ENCODE peak calls at places on chromosomes 6 and 20, in four cellular contexts. K is stomach, D is mucosa of descending colon, T is left ventricle myocardium inferior. Z is an unnamed sample. For H3K9me3, the result is how much of the 10 kb centered on the place peaks cover.

GRCh38 chr6:15293674-15294073 is 47.8 kb downstream of the JARID2 start:
- DNase-seq in T (peak), K (no peak), D (no peak), Z (no peak)

GRCh38 chr6:168387911-168388310 is 53.1 kb upstream of the SMOC2 start:
- DNase-seq in D (no peak), T (no peak), K (no peak), Z (no peak)

GRCh38 chr20:57749131-57749690 is 39.4 kb upstream of the PMEPA1 start:
- DNase-seq in D (no peak), T (no peak), K (no peak), Z (no peak)

GRCh38 chr6:35488517-35488862 is 8.4 kb downstream of the TEAD3 start:
- DNase-seq in T (no peak), D (no peak), K (no peak), Z (no peak)

GRCh38 chr20:41746635-41747034 is 128.5 kb upstream of the CHD6 start:
- DNase-seq in T (no peak), D (no peak), K (no peak), Z (no peak)

GRCh38 chr6:42507195-42507594 is 55.5 kb upstream of the TRERF1 start:
- DNase-seq in T (no peak), K (no peak), D (no peak), Z (no peak)

GRCh38 chr6:53647437-53648094 is 18.0 kb downstream of the KLHL31 start:
- DNase-seq in T (no peak), K (no peak), D (peak), Z (peak)

GRCh38 chr6:34961082-34961481 is 72.0 kb downstream of the ANKS1A start:
- DNase-seq in T (no peak), K (no peak), D (no peak), Z (no peak)

GRCh38 chr6:129488313-129488712 is 221.7 kb downstream of the ARHGAP18 start:
- DNase-seq in T (no peak), D (no peak), K (no peak), Z (no peak)

GRCh38 chr6:67883500-67884366 is 751.3 kb upstream of the ADGRB3 start:
- DNase-seq in D (no peak), K (no peak), T (no peak), Z (no peak)
- H3K9me3 ChIP-seq in D (half or more), K (under half), T (under half), Z (under half)

DNA sequence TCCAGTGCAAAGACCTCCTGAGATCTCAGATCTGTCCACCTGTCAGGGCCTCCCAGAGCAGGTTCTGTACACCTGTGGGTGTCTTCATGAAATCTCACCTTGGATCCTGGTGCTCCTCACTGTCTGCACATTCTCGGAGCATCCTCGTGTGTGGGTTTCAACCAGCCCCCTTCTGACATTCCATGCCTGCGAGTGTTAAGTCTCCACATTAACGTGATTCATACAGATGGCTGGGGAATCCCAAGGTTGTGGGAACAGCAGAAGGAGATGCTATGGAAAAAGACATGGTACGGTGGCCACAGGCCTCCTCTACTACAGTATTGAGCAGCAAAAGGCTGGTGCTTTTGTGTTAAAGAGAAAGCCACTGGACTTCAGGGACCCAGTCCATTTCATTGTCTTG is 556.5 kb downstream of the DHX35 start:
- DNase-seq in K (no peak), D (no peak), T (no peak), Z (no peak)
- H3K9me3 ChIP-seq in K (under half), D (under half), T (under half), Z (under half)

GRCh38 chr6:7424058-7424457 is 34.5 kb downstream of the RIOK1 start:
- DNase-seq in T (no peak), D (no peak), K (no peak), Z (no peak)
- H3K9me3 ChIP-seq in T (under half), D (under half), K (under half), Z (under half)

DNA sequence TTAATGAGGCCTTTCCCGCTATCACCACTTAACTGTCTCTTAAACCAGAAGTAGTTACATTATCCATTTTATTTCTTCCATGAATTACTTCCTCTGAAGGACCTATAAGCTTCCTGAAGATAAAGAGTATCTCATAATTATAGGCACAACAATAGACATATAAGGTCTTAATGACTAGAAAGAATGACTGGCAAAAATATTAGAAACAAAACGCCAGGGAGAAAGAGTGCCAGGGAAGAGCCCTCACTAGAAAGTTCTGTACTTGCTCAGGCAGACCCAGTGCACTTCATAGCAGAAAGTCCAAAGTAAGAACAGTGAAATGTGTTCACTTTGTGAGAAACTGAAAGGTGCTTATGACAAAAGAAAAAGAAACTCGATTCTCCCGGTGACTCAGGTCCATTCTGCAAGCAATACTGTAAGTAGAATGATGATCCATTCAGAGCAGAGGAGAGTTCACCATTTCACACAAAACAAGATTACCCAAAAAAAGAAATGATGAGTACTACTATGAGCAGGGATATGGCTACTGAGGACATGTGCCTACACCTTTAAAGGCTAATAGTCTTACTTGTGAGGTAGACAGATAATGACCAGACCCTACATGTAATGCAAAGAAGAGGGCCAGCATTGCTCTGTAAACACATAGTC is 5.5 kb downstream of the ZNF334 start:
- DNase-seq in D (no peak), T (no peak), K (no peak), Z (no peak)
- H3K9me3 ChIP-seq in D (under half), T (under half), K (under half), Z (under half)

DNA sequence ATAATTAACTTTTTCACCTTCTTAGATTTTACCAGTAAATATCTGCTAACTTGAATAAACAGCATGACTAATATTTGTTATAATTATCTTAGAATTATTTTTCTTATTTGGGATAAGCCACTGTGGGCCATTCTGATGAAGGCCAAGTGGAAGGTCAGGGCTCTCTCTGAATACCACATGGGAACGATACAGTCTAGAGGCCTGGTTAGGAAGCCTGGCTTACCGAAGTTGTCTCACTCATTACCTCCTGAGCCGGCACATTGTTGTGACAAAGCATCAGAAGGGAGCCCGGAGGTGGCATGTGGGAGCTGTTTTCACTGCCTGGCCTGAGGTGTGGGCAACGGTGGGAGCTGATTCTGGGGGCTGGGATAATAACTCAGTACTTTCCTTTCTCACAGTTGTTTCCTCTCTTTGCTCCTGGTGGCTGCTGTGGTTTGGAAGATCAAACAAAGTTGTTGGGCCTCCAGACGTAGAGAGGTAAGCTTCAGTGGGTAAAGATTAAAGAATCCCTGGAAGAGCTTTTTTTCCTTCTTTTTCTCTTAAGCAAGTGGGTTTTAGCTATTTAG is 29.2 kb downstream of the GFRA4 start:
- DNase-seq in K (no peak), T (no peak), D (no peak), Z (no peak)
- H3K9me3 ChIP-seq in K (under half), T (under half), D (under half), Z (under half)

GRCh38 chr6:39998126-39998525 is 63.9 kb upstream of the MOCS1 start:
- DNase-seq in K (no peak), T (no peak), D (no peak), Z (no peak)

GRCh38 chr6:39997101-39997635 is 62.9 kb upstream of the MOCS1 start:
- DNase-seq in K (no peak), T (no peak), D (no peak), Z (no peak)

GRCh38 chr6:39999006-39999867 is 65.0 kb upstream of the MOCS1 start:
- DNase-seq in K (no peak), D (no peak), T (no peak), Z (no peak)

GRCh38 chr6:39992861-39993622 is 58.8 kb upstream of the MOCS1 start:
- DNase-seq in T (no peak), D (no peak), K (no peak), Z (no peak)

DNA sequence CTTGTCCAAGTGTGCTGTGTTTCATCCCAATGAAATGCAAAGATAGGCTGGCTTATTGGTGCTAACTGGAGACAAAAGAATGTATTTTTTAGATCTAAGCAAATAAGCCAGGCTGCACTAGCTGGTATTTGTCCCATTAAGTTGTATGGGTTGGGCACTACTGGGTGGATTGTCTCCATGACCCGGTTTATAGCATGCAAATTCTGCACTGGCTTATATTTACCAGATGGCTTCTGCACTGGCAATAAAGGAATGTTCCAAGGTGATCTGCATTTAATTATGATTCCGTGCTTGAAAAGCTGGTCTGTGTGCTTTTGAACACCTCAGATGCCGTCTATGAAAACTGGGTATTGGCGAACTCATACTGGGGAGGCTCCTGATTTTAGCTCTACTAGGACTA is 61.4 kb upstream of the MOCS1 start:
- DNase-seq in D (peak), K (no peak), T (no peak), Z (no peak)
- H3K9me3 ChIP-seq in D (under half), K (under half), T (half or more), Z (under half)

Z was measured in effector memory CD4-positive, alpha-beta T cell.